ENCODE peak calls at places on chromosomes 13 and 19, in four cellular contexts. Q, E, M and X are unnamed samples.

GRCh38 chr13:108306768-108307332 is 37.3 kb downstream of the TNFSF13B start:
- DNase-seq in Q (peak), M (no peak), E (no peak), X (no peak)

GRCh38 chr19:16741084-16741483 is 21.4 kb downstream of the NWD1 start:
- DNase-seq in M (no peak), E (no peak), Q (no peak), X (no peak)

GRCh38 chr13:24916464-24916863 is 152.5 kb downstream of the RNF17 start:
- DNase-seq in M (no peak), E (no peak), Q (no peak), X (no peak)

GRCh38 chr19:30085394-30085793 is 143.4 kb downstream of the URI1 start:
- DNase-seq in M (peak), Q (peak), E (no peak), X (no peak)

GRCh38 chr13:35771898-35772297 is 295.4 kb upstream of the MAB21L1 start:
- DNase-seq in M (no peak), E (no peak), Q (peak), X (no peak)

GRCh38 chr13:109297628-109298027 is 488.8 kb downstream of the IRS2 start:
- DNase-seq in Q (peak), M (no peak), E (no peak), X (no peak)

GRCh38 chr19:5877869-5878268 is 7.5 kb upstream of the FUT5 start:
- DNase-seq in Q (no peak), M (no peak), E (no peak), X (no peak)

GRCh38 chr13:75186384-75186783 is 295.6 kb downstream of the TBC1D4 start:
- DNase-seq in E (no peak), Q (no peak), M (no peak), X (no peak)

GRCh38 chr13:87877477-87877876 is 206.3 kb downstream of the SLITRK5 start:
- DNase-seq in Q (no peak), M (no peak), E (no peak), X (no peak)

GRCh38 chr19:13154911-13155471 is 4.8 kb downstream of the IER2 start:
- DNase-seq in E (peak), M (peak), Q (peak), X (peak)

GRCh38 chr19:53537523-53538377 is at the start of gene ZNF331:
- DNase-seq in M (peak), E (peak), Q (peak), X (peak)

GRCh38 chr13:20074956-20075355 is 85.9 kb downstream of the GJA3 start:
- DNase-seq in Q (no peak), M (no peak), E (no peak), X (no peak)

GRCh38 chr19:16548956-16549355 is 6.7 kb upstream of the CHERP start:
- DNase-seq in E (no peak), Q (no peak), M (no peak), X (no peak)

GRCh38 chr19:4403005-4403761 is 743 bp downstream of the CHAF1A start:
- DNase-seq in Q (no peak), M (peak), E (no peak), X (no peak)

GRCh38 chr19:34428549-34429285 is 536 bp downstream of the UBA2 start:
- DNase-seq in Q (peak), M (no peak), E (peak), X (no peak)

GRCh38 chr19:57171551-57172081 is 4.3 kb upstream of the DUXA start:
- DNase-seq in Q (peak), M (peak), E (no peak), X (peak)

GRCh38 chr13:99220199-99220931 is 19.7 kb downstream of the UBAC2 start:
- DNase-seq in Q (no peak), M (no peak), E (no peak), X (no peak)

GRCh38 chr19:4916292-4917082 is 7.2 kb downstream of the UHRF1 start:
- DNase-seq in E (no peak), M (no peak), Q (no peak), X (peak)

GRCh38 chr13:113627136-113627535 is 30.9 kb downstream of the ATP4B start:
- DNase-seq in Q (no peak), E (no peak), M (no peak), X (no peak)

GRCh38 chr13:42102961-42103688 is 54.7 kb downstream of the DGKH start:
- DNase-seq in Q (peak), E (no peak), M (no peak), X (no peak)

GRCh38 chr13:80605007-80605406 is 264.1 kb upstream of the SPRY2 start:
- DNase-seq in M (no peak), E (no peak), Q (no peak), X (no peak)

GRCh38 chr13:99067160-99067985 is 89.5 kb upstream of the DOCK9 start:
- DNase-seq in E (no peak), M (no peak), Q (peak), X (no peak)

GRCh38 chr19:19304186-19304975 is 15.9 kb downstream of the SUGP1 start:
- DNase-seq in M (no peak), Q (no peak), E (no peak), X (no peak)

GRCh38 chr19:12954150-12954962 is 2.7 kb downstream of the GADD45GIP1 start:
- DNase-seq in M (no peak), E (no peak), Q (no peak), X (no peak)

GRCh38 chr19:15443325-15443724 is 6.4 kb downstream of the WIZ start:
- DNase-seq in Q (no peak), E (no peak), M (no peak), X (no peak)

GRCh38 chr13:90867336-90867683 is 480.2 kb upstream of the MIR17HG start:
- DNase-seq in E (peak), Q (peak), M (peak), X (no peak)

GRCh38 chr13:98674968-98675528 is 77.4 kb downstream of the SLC15A1 start:
- DNase-seq in Q (no peak), M (no peak), E (no peak), X (no peak)

GRCh38 chr19:18446145-18446810 is 8.3 kb upstream of the ISYNA1 start:
- DNase-seq in E (no peak), M (no peak), Q (no peak), X (no peak)

GRCh38 chr19:55083004-55083850 is 7.6 kb downstream of the EPS8L1 start:
- DNase-seq in Q (no peak), E (no peak), M (peak), X (no peak)

GRCh38 chr19:34135401-34135800 is 36.9 kb upstream of the LSM14A start:
- DNase-seq in M (no peak), Q (no peak), E (no peak), X (no peak)

GRCh38 chr19:18379803-18380747 is 5.9 kb upstream of the GDF15 start:
- DNase-seq in E (peak), Q (peak), M (peak), X (no peak)

GRCh38 chr19:13054605-13055212 is 47.9 kb downstream of the LYL1 start:
- DNase-seq in E (no peak), Q (no peak), M (peak), X (no peak)

GRCh38 chr13:110126391-110126961 is 180.5 kb downstream of the COL4A1 start:
- DNase-seq in E (no peak), M (peak), Q (peak), X (no peak)

GRCh38 chr13:93455881-93456280 is 229.3 kb downstream of the GPC6 start:
- DNase-seq in E (no peak), Q (no peak), M (no peak), X (no peak)
- H3K4me3 ChIP-seq in E (no peak), Q (no peak), M (no peak), X (no peak)

DNA sequence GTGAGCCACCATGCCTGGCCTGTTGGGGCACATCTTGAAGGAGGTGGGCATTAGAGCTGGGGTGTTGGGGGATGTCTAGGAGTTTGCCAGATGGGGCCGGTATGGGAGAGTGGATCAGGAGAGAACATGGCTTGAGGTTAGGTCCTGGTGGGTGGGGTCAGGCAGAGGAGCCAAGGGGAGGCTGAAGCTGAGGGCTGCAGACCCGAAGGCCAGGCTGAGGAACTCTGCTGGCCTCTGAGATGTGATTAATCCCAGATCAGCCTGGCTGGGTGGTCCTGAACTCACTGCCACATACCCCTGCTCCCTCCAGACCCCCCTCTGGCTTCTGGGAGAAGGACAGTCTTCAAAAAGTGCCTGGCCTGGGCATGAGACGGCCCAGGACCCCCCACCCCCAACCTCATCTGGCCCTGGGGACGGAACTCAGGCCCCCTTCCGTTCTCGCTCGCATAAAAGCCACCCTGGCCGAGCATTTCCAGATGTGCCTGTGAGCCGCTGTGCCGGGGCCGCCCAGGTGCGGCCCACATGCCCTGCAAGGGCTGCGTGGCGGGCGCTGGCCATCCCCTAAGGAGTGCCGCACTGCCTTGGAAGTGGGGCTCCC is 2.7 kb downstream of the FSTL3 start:
- DNase-seq in M (no peak), Q (no peak), E (no peak), X (no peak)
- H3K27ac ChIP-seq in M (no peak), Q (peak), E (peak), X (no peak)

GRCh38 chr13:28204043-28204442 is 65.7 kb downstream of the PAN3 start:
- DNase-seq in E (no peak), Q (no peak), M (no peak), X (no peak)

GRCh38 chr13:28204690-28205443 is 66.5 kb downstream of the PAN3 start:
- DNase-seq in M (no peak), E (no peak), Q (no peak), X (no peak)

GRCh38 chr13:28199089-28199488 is 60.7 kb downstream of the PAN3 start:
- DNase-seq in M (no peak), E (no peak), Q (no peak), X (no peak)
- H3K4me3 ChIP-seq in M (no peak), E (no peak), Q (no peak), X (no peak)

DNA sequence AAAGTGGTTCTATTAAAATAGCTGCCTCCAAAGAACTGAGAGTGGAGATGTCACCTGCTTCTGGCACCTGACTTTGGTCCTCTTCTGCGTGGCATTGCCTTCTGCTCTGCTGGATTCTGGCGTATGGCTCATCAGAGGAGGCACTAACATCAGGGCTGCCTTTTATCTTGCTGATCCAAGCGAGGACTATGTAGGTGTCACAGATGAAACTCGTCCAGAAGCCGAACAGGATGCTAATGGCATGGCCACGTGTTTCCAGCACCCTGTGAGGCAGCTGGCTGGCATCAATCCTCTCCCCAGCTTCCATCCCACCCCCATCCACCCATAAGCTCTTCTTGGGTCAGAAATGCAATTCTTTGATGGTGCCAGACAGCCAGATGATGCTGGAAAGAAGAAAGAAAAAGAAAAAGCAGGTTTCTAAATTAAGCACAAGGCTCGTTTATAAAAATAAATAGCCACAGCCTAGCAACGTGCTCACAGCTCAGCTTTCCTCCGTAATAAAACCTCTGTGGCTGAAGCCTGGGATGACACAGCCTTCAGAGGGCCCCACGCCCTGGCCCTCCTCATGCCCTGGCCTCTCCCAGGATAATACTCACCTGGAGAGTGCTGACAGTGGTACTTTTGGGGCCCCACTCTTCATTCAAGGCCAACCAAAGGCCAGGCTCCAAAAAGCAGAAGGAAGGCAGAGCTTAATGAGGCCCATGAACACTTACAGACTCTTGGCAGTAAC is 212.9 kb upstream of the SERP2 start:
- DNase-seq in E (peak), Q (no peak), M (no peak), X (no peak)
- H3K27ac ChIP-seq in E (peak), Q (no peak), M (no peak), X (no peak)

GRCh38 chr13:41017153-41017552 is 2.0 kb downstream of the ELF1 start:
- DNase-seq in Q (no peak), M (no peak), E (no peak), X (no peak)

GRCh38 chr13:41018583-41018909 is 570 bp downstream of the ELF1 start:
- DNase-seq in M (no peak), E (no peak), Q (no peak), X (no peak)

GRCh38 chr13:41017744-41018582 is 1.2 kb downstream of the ELF1 start:
- DNase-seq in M (no peak), Q (no peak), E (no peak), X (no peak)

GRCh38 chr13:41019578-41020347 is 647 bp upstream of the ELF1 start:
- DNase-seq in M (no peak), E (no peak), Q (no peak), X (no peak)

DNA sequence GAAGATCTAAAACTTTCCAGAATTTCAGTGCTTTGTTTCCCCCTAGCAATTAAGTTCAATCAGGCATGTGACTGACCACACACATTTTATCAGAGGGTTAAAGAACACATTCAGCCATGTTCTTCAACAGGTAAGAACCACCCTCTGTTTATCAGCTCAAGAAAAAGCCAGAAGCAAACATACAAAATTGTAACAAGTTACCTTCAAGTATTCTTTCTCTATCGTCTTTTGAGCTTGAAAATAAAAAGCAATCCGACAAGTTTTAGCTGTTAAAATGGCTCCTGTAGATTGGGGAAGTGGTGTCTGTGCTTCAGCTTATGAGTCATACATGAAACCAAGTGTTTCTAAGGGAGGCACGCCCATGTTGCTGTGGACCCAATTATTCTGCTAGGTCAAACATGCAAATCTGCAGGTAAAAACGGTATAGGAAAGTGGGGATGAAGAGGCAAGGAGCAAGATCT is at the start of gene ELF1:
- DNase-seq in M (no peak), E (no peak), Q (peak), X (peak)
- H3K4me3 ChIP-seq in M (peak), E (peak), Q (no peak), X (peak)

DNA sequence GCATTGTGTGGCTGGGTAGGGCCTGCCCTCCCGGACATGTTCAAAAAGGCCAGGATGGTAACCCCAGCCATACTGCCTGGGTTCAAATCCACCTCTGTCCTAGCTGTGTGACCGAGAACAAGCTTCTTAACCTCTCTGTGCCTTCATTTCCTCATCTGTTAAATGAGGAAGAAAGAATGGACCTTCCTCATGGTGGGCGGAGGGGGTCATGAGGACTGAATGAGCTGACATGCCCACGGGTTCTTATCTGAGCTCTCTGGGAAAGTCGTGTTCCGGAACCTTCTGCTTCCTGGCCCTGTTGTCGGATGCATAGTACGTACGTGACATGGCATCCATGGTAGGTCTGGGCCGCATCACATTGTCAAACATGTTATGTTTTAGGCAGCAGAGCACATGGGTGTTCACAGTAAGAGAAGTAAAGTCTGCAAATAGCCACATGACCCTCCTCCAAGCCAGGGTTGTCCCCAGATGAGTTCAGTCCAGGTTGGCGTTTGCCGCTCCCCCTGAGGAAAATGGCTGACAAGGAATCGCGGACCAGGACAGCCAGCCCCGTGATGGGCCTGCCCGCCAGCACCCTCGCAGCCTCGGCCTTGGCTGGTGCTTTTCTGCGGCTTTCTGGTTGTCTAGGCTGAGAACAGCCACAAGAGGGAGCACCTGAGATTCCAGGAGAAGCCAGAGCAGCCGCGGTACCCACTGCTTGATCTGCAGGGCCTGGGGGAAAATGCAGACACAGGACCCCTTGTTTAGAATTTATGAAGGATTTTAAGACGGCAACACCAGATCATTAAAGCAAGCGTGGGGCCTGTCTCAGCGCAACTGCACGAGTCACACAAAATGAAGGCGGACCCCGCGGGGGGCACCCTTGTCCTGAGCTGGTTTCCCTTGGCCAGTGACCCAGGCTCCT is 2.4 kb upstream of the NTN5 start:
- DNase-seq in M (peak), Q (peak), E (peak), X (peak)
- H3K27ac ChIP-seq in M (no peak), Q (no peak), E (no peak), X (no peak)

DNA sequence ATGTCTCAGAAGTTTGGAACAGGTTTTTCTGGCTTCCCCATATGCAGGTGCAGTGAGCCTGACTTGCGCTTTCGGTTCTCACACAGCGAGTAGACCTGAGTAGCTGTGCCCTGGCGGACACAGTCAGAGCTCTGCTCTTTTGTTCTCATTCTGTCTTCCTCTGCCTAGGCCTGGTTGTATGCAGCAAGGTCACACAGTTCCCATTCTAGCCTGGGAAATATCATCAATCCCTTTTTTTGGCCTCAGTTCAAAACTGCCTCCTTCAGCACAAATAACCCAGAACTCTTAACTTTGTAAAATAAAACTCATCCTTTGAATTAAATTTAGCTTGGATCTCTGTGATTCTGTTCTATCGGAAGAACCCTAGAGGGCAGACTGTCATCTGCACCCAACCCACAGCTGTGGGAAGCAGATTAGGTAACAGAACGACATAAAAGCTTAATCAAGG is 10.2 kb downstream of the OXGR1 start:
- DNase-seq in M (peak), E (no peak), Q (no peak), X (no peak)
- H3K4me3 ChIP-seq in M (no peak), E (no peak), Q (no peak), X (no peak)

DNA sequence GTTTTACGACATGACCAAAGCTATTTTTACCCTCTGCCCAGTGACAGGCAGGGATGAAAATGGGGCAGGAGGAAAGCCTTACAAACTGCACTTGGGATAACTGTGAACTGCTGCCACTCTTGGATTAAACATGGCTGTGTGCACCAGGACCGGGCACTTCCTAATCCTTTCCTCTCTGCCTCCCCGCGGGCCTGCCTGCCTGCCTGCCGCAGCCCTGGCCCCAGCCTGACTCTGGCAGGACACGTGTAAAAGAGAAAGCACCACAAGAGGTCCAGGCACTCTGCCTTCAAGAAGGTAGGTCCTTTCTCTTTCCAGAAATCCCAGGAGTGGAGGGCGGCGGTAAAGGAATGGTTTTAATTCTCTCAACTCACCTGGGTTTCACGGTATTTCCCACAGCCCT is 4.8 kb downstream of the TSHZ3 start:
- DNase-seq in M (peak), Q (no peak), E (no peak), X (no peak)
- H3K27ac ChIP-seq in M (no peak), Q (no peak), E (no peak), X (no peak)

DNA sequence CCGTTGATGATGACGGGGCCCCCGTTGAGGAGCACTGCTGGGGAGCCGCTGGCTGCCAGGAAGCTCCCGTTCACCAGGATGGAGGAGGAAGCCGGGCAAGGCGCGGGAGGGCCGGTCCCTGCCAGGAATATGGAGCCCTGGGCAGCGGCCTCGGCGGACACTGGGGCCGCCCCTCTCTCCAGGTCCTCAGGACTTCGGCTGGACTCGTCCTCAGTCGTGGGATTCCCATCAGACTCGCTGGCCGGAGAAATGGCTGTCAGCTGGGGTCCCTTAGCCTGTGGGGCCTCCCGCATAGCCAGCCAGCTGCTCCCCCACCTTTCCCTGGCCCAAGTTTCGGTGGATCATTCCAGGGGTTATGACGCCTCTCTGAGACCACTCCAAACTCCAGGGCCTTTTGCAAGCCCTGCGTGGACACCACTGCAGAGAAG is 2.1 kb downstream of the SIX5 start:
- DNase-seq in M (peak), E (no peak), Q (peak), X (no peak)
- H3K4me3 ChIP-seq in M (peak), E (peak), Q (peak), X (no peak)